ENCODE peak calls at places on chromosomes 16 and 17, in four cellular contexts. One of them, this sample, is unnamed.

GRCh38 chr17:66533572-66533971 is 231.2 kb downstream of the PRKCA start:
- DNase-seq in HepG2: no peak
- DNase-seq in K562: no peak
- DNase-seq in WTC11: peak
- DNase-seq in this sample: no peak

GRCh38 chr16:14502932-14503741 is 126.9 kb downstream of the PARN start:
- DNase-seq in K562: peak
- DNase-seq in WTC11: no peak
- DNase-seq in HepG2: no peak
- DNase-seq in this sample: peak

GRCh38 chr16:85363881-85364280 is 249.2 kb upstream of the GSE1 start:
- DNase-seq in HepG2: no peak
- DNase-seq in WTC11: no peak
- DNase-seq in K562: no peak
- DNase-seq in this sample: no peak

GRCh38 chr17:2025622-2026309 is 632 bp upstream of the RTN4RL1 start:
- DNase-seq in K562: peak
- DNase-seq in HepG2: peak
- DNase-seq in WTC11: peak
- DNase-seq in this sample: no peak

GRCh38 chr17:8846768-8847211 is 20.7 kb downstream of the PIK3R6 start:
- DNase-seq in WTC11: no peak
- DNase-seq in HepG2: peak
- DNase-seq in K562: peak
- DNase-seq in this sample: no peak

GRCh38 chr17:80758793-80759673 is 214.4 kb downstream of the RPTOR start:
- DNase-seq in WTC11: no peak
- DNase-seq in HepG2: peak
- DNase-seq in K562: no peak
- DNase-seq in this sample: no peak

GRCh38 chr17:1495265-1495664 is 2.8 kb upstream of the MYO1C start:
- DNase-seq in HepG2: no peak
- DNase-seq in WTC11: no peak
- DNase-seq in K562: no peak
- DNase-seq in this sample: no peak

GRCh38 chr17:7147772-7148171 is 31.4 kb downstream of the ASGR1 start:
- DNase-seq in WTC11: no peak
- DNase-seq in HepG2: peak
- DNase-seq in K562: no peak
- DNase-seq in this sample: no peak

GRCh38 chr17:11598274-11599221 is at the start of gene DNAH9:
- DNase-seq in HepG2: peak
- DNase-seq in K562: peak
- DNase-seq in WTC11: peak
- DNase-seq in this sample: no peak

GRCh38 chr17:83053779-83054451 is 25.5 kb upstream of the METRNL start:
- DNase-seq in K562: no peak
- DNase-seq in HepG2: no peak
- DNase-seq in WTC11: no peak
- DNase-seq in this sample: no peak

GRCh38 chr17:1542316-1542715 is 20.3 kb downstream of the PITPNA start:
- DNase-seq in K562: no peak
- DNase-seq in WTC11: no peak
- DNase-seq in HepG2: no peak
- DNase-seq in this sample: no peak

GRCh38 chr17:50583636-50584035 is 23.1 kb downstream of the CACNA1G start:
- DNase-seq in HepG2: no peak
- DNase-seq in WTC11: no peak
- DNase-seq in K562: peak
- DNase-seq in this sample: no peak

GRCh38 chr17:50584749-50585148 is 24.2 kb downstream of the CACNA1G start:
- DNase-seq in HepG2: no peak
- DNase-seq in K562: no peak
- DNase-seq in WTC11: no peak
- DNase-seq in this sample: no peak

GRCh38 chr17:50582741-50583140 is 22.2 kb downstream of the CACNA1G start:
- DNase-seq in K562: no peak
- DNase-seq in HepG2: no peak
- DNase-seq in WTC11: no peak
- DNase-seq in this sample: no peak

GRCh38 chr17:50585346-50585745 is 24.8 kb downstream of the CACNA1G start:
- DNase-seq in WTC11: no peak
- DNase-seq in K562: no peak
- DNase-seq in HepG2: no peak
- DNase-seq in this sample: no peak

GRCh38 chr17:50584116-50584515 is 23.6 kb downstream of the CACNA1G start:
- DNase-seq in WTC11: no peak
- DNase-seq in HepG2: no peak
- DNase-seq in K562: no peak
- DNase-seq in this sample: no peak
- TF ChIP-seq CREM in WTC11: no peak
- TF ChIP-seq CREM in HepG2: no peak
- TF ChIP-seq CREM in K562: no peak
- TF ChIP-seq CREM in this sample: no peak

GRCh38 chr16:1057252-1057932 is 15.2 kb upstream of the SSTR5 start:
- DNase-seq in K562: peak
- DNase-seq in WTC11: peak
- DNase-seq in HepG2: no peak
- DNase-seq in this sample: no peak
- TF ChIP-seq CREM in K562: no peak
- TF ChIP-seq CREM in WTC11: no peak
- TF ChIP-seq CREM in HepG2: no peak
- TF ChIP-seq CREM in this sample: no peak

DNA sequence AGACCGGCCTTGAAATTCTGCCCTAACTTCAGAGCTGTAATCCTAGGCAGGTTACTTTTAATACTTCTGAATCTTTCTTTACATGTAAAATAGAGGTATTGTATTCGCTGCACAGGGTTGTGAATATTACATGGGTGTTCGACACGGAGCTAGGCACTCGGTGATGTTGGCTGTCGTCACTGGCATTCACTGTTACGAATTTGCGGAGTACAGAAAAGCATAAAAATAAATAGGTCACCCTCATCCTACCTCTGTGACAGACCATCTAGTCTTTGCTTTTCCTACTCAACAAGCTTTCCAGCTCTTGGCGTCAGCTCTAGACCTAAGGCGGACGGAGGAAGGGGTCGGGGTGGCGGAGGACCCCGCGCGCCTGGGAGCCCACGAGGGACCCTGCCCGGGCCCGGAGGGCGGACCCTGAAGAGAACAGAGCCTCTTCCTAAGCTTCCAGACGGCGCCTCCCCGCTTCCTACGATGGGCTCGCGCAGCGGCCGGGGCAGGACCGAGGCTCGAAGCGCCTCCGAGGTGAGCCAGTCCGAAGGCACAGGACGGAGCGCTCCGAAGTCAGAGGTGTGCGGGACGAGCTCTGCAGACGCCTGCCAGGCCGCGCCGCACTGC is 877 bp upstream of the SPG7 start:
- DNase-seq in K562: no peak
- DNase-seq in WTC11: no peak
- DNase-seq in HepG2: no peak
- DNase-seq in this sample: no peak
- TF ChIP-seq CREM in K562: no peak
- TF ChIP-seq CREM in WTC11: peak
- TF ChIP-seq CREM in HepG2: no peak
- TF ChIP-seq CREM in this sample: no peak

GRCh38 chr17:40558300-40558584 is 7.0 kb downstream of the CCR7 start:
- DNase-seq in K562: no peak
- DNase-seq in HepG2: no peak
- DNase-seq in WTC11: no peak
- DNase-seq in this sample: no peak
- TF ChIP-seq CREM in K562: no peak
- TF ChIP-seq CREM in HepG2: no peak
- TF ChIP-seq CREM in WTC11: no peak
- TF ChIP-seq CREM in this sample: no peak

GRCh38 chr17:78575340-78575739 is 1.9 kb downstream of the DNAH17 start:
- DNase-seq in K562: no peak
- DNase-seq in WTC11: no peak
- DNase-seq in HepG2: no peak
- DNase-seq in this sample: no peak

GRCh38 chr17:78573955-78574354 is 3.2 kb downstream of the DNAH17 start:
- DNase-seq in WTC11: no peak
- DNase-seq in K562: no peak
- DNase-seq in HepG2: peak
- DNase-seq in this sample: no peak

GRCh38 chr17:78575899-78576298 is 1.3 kb downstream of the DNAH17 start:
- DNase-seq in K562: no peak
- DNase-seq in WTC11: no peak
- DNase-seq in HepG2: no peak
- DNase-seq in this sample: no peak

GRCh38 chr17:78571329-78571728 is 5.9 kb downstream of the DNAH17 start:
- DNase-seq in WTC11: no peak
- DNase-seq in HepG2: no peak
- DNase-seq in K562: no peak
- DNase-seq in this sample: no peak

GRCh38 chr17:78572277-78573205 is 4.7 kb downstream of the DNAH17 start:
- DNase-seq in K562: no peak
- DNase-seq in HepG2: no peak
- DNase-seq in WTC11: peak
- DNase-seq in this sample: no peak
- TF ChIP-seq CREM in K562: no peak
- TF ChIP-seq CREM in HepG2: no peak
- TF ChIP-seq CREM in WTC11: no peak
- TF ChIP-seq CREM in this sample: no peak

GRCh38 chr16:2095315-2095853 is 40.3 kb downstream of the PKD1 start:
- DNase-seq in HepG2: no peak
- DNase-seq in K562: no peak
- DNase-seq in WTC11: no peak
- DNase-seq in this sample: no peak
- TF ChIP-seq CREM in HepG2: no peak
- TF ChIP-seq CREM in K562: no peak
- TF ChIP-seq CREM in WTC11: no peak
- TF ChIP-seq CREM in this sample: no peak

DNA sequence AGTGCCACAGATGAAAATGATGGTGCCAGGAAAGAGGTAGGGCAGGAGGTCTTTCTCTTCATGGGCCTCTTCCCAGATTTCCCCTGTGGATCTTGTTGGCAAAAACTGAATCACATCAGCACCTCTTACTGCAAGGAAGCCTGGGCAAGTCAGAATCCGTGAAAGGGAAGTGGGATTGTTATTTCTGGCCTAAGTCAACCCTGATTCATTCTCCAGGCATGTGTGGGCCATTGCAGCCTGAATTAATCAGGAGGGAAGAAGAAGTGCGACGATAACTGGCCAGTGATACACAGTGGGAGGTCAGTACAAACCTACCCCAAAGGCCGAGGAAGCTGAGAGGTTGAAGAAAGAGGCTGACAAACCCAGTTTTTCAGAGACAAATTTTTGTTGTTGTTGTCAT is 17.9 kb upstream of the NSMCE1 start:
- DNase-seq in HepG2: peak
- DNase-seq in K562: no peak
- DNase-seq in WTC11: no peak
- DNase-seq in this sample: no peak
- TF ChIP-seq CREM in HepG2: no peak
- TF ChIP-seq CREM in K562: no peak
- TF ChIP-seq CREM in WTC11: no peak
- TF ChIP-seq CREM in this sample: no peak

DNA sequence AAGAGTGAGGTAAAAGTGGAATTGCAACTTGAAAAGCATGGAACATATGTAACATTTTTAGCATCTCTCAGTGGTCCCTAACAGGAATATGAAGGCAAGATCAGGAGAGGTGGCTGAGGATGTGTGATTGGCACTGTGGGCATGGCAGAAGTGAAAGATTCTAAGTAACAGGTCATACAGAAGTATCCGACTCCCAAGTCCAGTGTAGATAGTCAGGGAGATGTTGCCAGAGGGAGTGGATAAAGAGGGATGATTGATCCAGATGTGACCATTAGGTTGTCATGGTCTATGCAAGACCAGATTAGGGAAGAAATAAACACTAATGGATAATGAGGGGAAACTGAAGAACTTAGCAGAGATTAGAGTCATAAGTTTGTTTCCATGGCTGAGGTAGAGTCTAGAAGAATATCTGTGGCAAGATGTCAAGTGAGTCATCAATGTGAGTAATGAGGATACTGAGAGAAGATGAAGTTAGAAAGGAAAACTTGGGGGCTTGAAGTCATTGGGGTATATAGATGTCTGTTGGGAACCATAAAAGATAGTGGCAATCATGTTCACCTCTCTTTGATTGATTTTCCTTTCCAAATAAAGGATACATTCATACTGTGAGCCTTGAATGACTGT is 23.9 kb upstream of the CAPNS2 start:
- DNase-seq in K562: no peak
- DNase-seq in WTC11: no peak
- DNase-seq in HepG2: no peak
- DNase-seq in this sample: no peak
- TF ChIP-seq CREM in K562: no peak
- TF ChIP-seq CREM in WTC11: no peak
- TF ChIP-seq CREM in HepG2: no peak
- TF ChIP-seq CREM in this sample: no peak